ENCODE peak calls at places on chromosomes 13 and 19, in eight cellular contexts. P, W, I, B, E, J, Z and L are unnamed samples.

GRCh38 chr19:9934132-9934950 is 2.0 kb downstream of the OLFM2 start:
- DNase-seq in J (peak), E (peak), W (peak), I (peak), Z (peak), P (peak), B (peak), L (peak)

GRCh38 chr13:79659161-79659560 is 178.2 kb downstream of the NDFIP2 start:
- DNase-seq in I (no peak), Z (no peak), B (no peak), J (no peak), E (no peak), W (no peak), P (no peak), L (no peak)

GRCh38 chr19:13881692-13882418 is 4.9 kb downstream of the NANOS3 start:
- DNase-seq in W (peak), J (no peak), E (no peak), Z (peak), B (no peak), I (no peak), P (peak), L (no peak)

GRCh38 chr13:55654243-55654642 is 1486.5 kb upstream of the PRR20A start:
- DNase-seq in P (no peak), I (no peak), J (no peak), B (no peak), W (no peak), E (no peak), Z (no peak), L (no peak)

GRCh38 chr19:58374200-58374599 is 6.6 kb downstream of the ZNF837 start:
- DNase-seq in J (no peak), W (peak), E (no peak), I (no peak), P (no peak), B (no peak), Z (no peak), L (no peak)

GRCh38 chr13:51451467-51452390 is 1.1 kb downstream of the INTS6 start:
- DNase-seq in Z (peak), W (peak), B (peak), E (peak), I (peak), P (peak), J (no peak), L (peak)

GRCh38 chr13:76903544-76904162 is 17.4 kb upstream of the KCTD12 start:
- DNase-seq in P (peak), E (peak), Z (peak), W (peak), J (no peak), I (peak), B (peak), L (peak)

GRCh38 chr13:113489171-113489548 is 1.4 kb downstream of the DCUN1D2 start:
- DNase-seq in W (no peak), B (no peak), P (no peak), E (no peak), I (no peak), Z (no peak), J (no peak), L (no peak)

GRCh38 chr19:3480383-3481091 is at the start of gene SMIM24:
- DNase-seq in W (no peak), I (no peak), E (no peak), Z (no peak), P (no peak), J (no peak), B (no peak), L (no peak)

GRCh38 chr13:73000027-73000674 is 58.7 kb upstream of the KLF5 start:
- DNase-seq in W (peak), I (peak), Z (no peak), B (peak), P (peak), E (no peak), J (no peak), L (no peak)

GRCh38 chr13:30042272-30042671 is 191.9 kb upstream of the UBL3 start:
- DNase-seq in P (no peak), J (no peak), B (no peak), E (no peak), I (no peak), Z (no peak), W (no peak), L (no peak)

GRCh38 chr19:14366529-14366928 is 14.7 kb upstream of the ADGRE5 start:
- DNase-seq in J (no peak), E (no peak), B (peak), Z (peak), P (peak), I (peak), W (peak), L (peak)

GRCh38 chr13:73096173-73097117 is 37.6 kb downstream of the KLF5 start:
- DNase-seq in P (no peak), I (no peak), E (no peak), B (no peak), Z (peak), W (no peak), J (no peak), L (peak)